ENCODE peak calls at places on chromosomes 1 and 21, in six cellular contexts. U, H, W, Q, E and V are unnamed samples.

GRCh38 chr1:11134352-11135266 is 34.9 kb upstream of the EXOSC10 start:
- DNase-seq in U (no peak), H (no peak), W (no peak), Q (peak), E (no peak), V (no peak)

GRCh38 chr1:197663178-197663953 is 111.9 kb downstream of the DENND1B start:
- DNase-seq in U (no peak), H (no peak), W (no peak), Q (no peak), E (peak), V (peak)

GRCh38 chr1:110150330-110151174 is at the start of gene SLC6A17:
- DNase-seq in U (peak), H (peak), W (no peak), Q (no peak), E (no peak), V (peak)

GRCh38 chr1:220702733-220703704 is 12.9 kb downstream of the C1orf115 start:
- DNase-seq in U (no peak), H (no peak), W (no peak), Q (no peak), E (no peak), V (no peak)

GRCh38 chr1:100794719-100795645 is 75.4 kb downstream of the VCAM1 start:
- DNase-seq in U (no peak), H (peak), W (no peak), Q (no peak), E (no peak), V (no peak)

GRCh38 chr21:45309069-45309521 is 21.4 kb upstream of the POFUT2 start:
- DNase-seq in U (peak), H (no peak), W (peak), Q (no peak), E (peak), V (peak)

GRCh38 chr1:64511054-64511453 is 41.1 kb downstream of the CACHD1 start:
- DNase-seq in U (no peak), H (no peak), W (no peak), Q (no peak), E (no peak), V (no peak)

GRCh38 chr1:34165422-34165921 is 442 bp upstream of the CSMD2 start:
- DNase-seq in U (no peak), H (no peak), W (no peak), Q (no peak), E (no peak), V (no peak)

GRCh38 chr1:19643113-19643512 is 998 bp upstream of the NBL1 start:
- DNase-seq in U (no peak), H (no peak), W (no peak), Q (no peak), E (peak), V (peak)

GRCh38 chr1:232950919-232951579 is 638 bp downstream of the NTPCR start:
- DNase-seq in U (peak), H (no peak), W (peak), Q (no peak), E (peak), V (peak)

GRCh38 chr1:195745170-195746009 is 862.9 kb downstream of the KCNT2 start:
- DNase-seq in U (no peak), H (no peak), W (no peak), Q (no peak), E (no peak), V (no peak)

GRCh38 chr1:42904437-42904836 is 54.2 kb downstream of the SLC2A1 start:
- DNase-seq in U (no peak), H (no peak), W (no peak), Q (no peak), E (no peak), V (no peak)

GRCh38 chr1:89632213-89633102 is 462 bp upstream of the LRRC8C start:
- DNase-seq in U (peak), H (peak), W (peak), Q (no peak), E (peak), V (peak)

GRCh38 chr1:233240839-233241682 is 54.5 kb downstream of the PCNX2 start:
- DNase-seq in U (no peak), H (no peak), W (no peak), Q (no peak), E (peak), V (peak)

GRCh38 chr1:3543076-3544049 is 67.9 kb downstream of the MEGF6 start:
- DNase-seq in U (no peak), H (peak), W (no peak), Q (peak), E (no peak), V (no peak)

GRCh38 chr1:1781526-1781903 is 3.2 kb upstream of the NADK start:
- DNase-seq in U (no peak), H (no peak), W (no peak), Q (no peak), E (no peak), V (no peak)